ENCODE peak calls at places on chromosomes 12 and 14, in ten cellular contexts. R is COR-L47; G is activated naive CD4-positive, alpha-beta T cell treated with anti-CD3 and anti-CD28 coated beads, Interleukin-2, amount 10 ng/mL, durations not matched to agents 7 days and 5 days; C is posterior cingulate gyrus; S is ACHN; F is heart right ventricle; H is HEK293T; Q is PC-3; D is iPS-NIHi11; W is frontal cortex. E is an unnamed sample.

GRCh38 chr14:101113108-101113612 is 209.6 kb upstream of the RTL1 start:
- DNase-seq in G (no peak), S (no peak), F (no peak), R (no peak), C (no peak), H (no peak), W (no peak), D (no peak), Q (no peak), E (no peak)

GRCh38 chr12:80165741-80166140 is 66.4 kb downstream of the OTOGL start:
- DNase-seq in R (no peak), C (no peak), F (no peak), G (no peak), W (no peak), H (no peak), Q (no peak), D (no peak), S (no peak), E (no peak)

GRCh38 chr14:74140374-74140850 is 55.7 kb downstream of the LIN52 start:
- DNase-seq in H (peak; percentile 54), R (no peak), C (no peak), G (no peak), F (peak; percentile 39), W (no peak), S (no peak), D (no peak), Q (no peak), E (peak; percentile 11)

GRCh38 chr12:29782285-29782820 is 1.4 kb downstream of the TMTC1 start:
- DNase-seq in C (no peak), D (peak; percentile 20), W (peak; percentile 19), Q (peak; percentile 34), F (no peak), R (no peak), H (no peak), G (no peak), S (no peak), E (no peak)

GRCh38 chr14:22811752-22812151 is 3.5 kb downstream of the SLC7A7 start:
- DNase-seq in S (no peak), G (no peak), F (no peak), C (no peak), Q (no peak), H (no peak), R (no peak), W (no peak), D (no peak), E (no peak)

GRCh38 chr12:101414533-101415119 is 7.1 kb upstream of the ARL1 start:
- DNase-seq in H (peak; percentile 45), F (no peak), W (peak; percentile 37), D (peak; percentile 53), R (peak; percentile 41), S (peak; percentile 84), G (peak; percentile 26), Q (peak; percentile 88), C (peak; percentile 18), E (peak; percentile 55)

GRCh38 chr12:67647547-67648305 is 819 bp upstream of the DYRK2 start:
- DNase-seq in F (peak; percentile 78), W (peak; percentile 54), R (peak; percentile 81), G (peak; percentile 68), S (peak; percentile 96), H (peak; percentile 78), Q (peak; percentile 85), D (peak; percentile 85), C (peak; percentile 65), E (peak; percentile 79)

GRCh38 chr12:5524769-5525436 is 93.0 kb downstream of the NTF3 start:
- DNase-seq in C (no peak), H (no peak), R (no peak), D (no peak), G (no peak), Q (no peak), F (no peak), W (no peak), S (no peak), E (no peak)

GRCh38 chr12:113244015-113244983 is 23.0 kb downstream of the TPCN1 start:
- DNase-seq in S (peak; percentile 33), F (peak; percentile 73), G (no peak), C (peak; percentile 74), R (peak; percentile 41), H (no peak), D (no peak), W (peak; percentile 48), Q (peak; percentile 86), E (no peak)

GRCh38 chr12:121123488-121123887 is 9.2 kb upstream of the P2RX7 start:
- DNase-seq in F (no peak), D (no peak), R (no peak), W (no peak), Q (no peak), C (no peak), S (no peak), H (no peak), G (no peak), E (no peak)

GRCh38 chr14:77018785-77019184 is 9.7 kb downstream of the IRF2BPL start:
- DNase-seq in R (no peak), C (no peak), Q (no peak), D (no peak), S (no peak), G (no peak), H (no peak), F (no peak), W (no peak), E (no peak)

GRCh38 chr12:112124918-112125249 is 476 bp upstream of the TRAFD1 start:
- DNase-seq in Q (no peak), R (no peak), G (no peak), F (no peak), D (no peak), S (no peak), W (no peak), C (no peak), H (no peak), E (no peak)

GRCh38 chr12:58923781-58924180 is 3.5 kb upstream of the LRIG3 start:
- DNase-seq in G (no peak), F (no peak), S (no peak), W (no peak), C (no peak), R (no peak), Q (no peak), D (no peak), H (no peak), E (no peak)

GRCh38 chr12:116945901-116946550 is 35.3 kb downstream of the FBXW8 start:
- DNase-seq in F (no peak), S (no peak), Q (no peak), D (no peak), G (no peak), W (no peak), R (no peak), H (no peak), C (no peak), E (no peak)

GRCh38 chr14:99971087-99971928 is 93.9 kb upstream of the EVL start:
- DNase-seq in R (peak; percentile 94), H (peak; percentile 94), Q (peak; percentile 74), C (peak; percentile 77), D (peak; percentile 96), F (peak; percentile 83), S (peak; percentile 81), W (peak; percentile 96), G (peak; percentile 85), E (peak; percentile 89)

GRCh38 chr14:59354666-59355065 is 110.5 kb downstream of the GPR135 start:
- DNase-seq in Q (peak; percentile 83), F (no peak), S (no peak), H (no peak), D (no peak), G (no peak), W (no peak), C (no peak), R (no peak), E (no peak)

GRCh38 chr14:102200690-102201368 is 61.1 kb downstream of the WDR20 start:
- DNase-seq in H (no peak), G (peak; percentile 31), D (no peak), C (no peak), F (no peak), W (no peak), R (no peak), S (no peak), Q (no peak), E (no peak)

GRCh38 chr12:110348431-110349059 is 55.0 kb downstream of the ANAPC7 start:
- DNase-seq in F (no peak), W (no peak), R (no peak), S (no peak), H (no peak), Q (no peak), G (no peak), C (no peak), D (no peak), E (no peak)

GRCh38 chr12:87943666-87944065 is 85.5 kb downstream of the C12orf50 start:
- DNase-seq in H (no peak), S (no peak), D (no peak), C (no peak), R (no peak), Q (no peak), G (no peak), W (no peak), F (no peak), E (no peak)

GRCh38 chr14:100692859-100693558 is 33.7 kb upstream of the DLK1 start:
- DNase-seq in G (no peak), S (peak; percentile 91), D (no peak), C (no peak), R (no peak), W (no peak), F (no peak), Q (peak; percentile 98), H (no peak), E (no peak)

GRCh38 chr14:20415723-20416622 is 2.7 kb upstream of the TEP1 start:
- DNase-seq in G (peak; percentile 52), W (no peak), H (peak; percentile 43), D (peak; percentile 38), Q (peak; percentile 74), F (no peak), S (peak; percentile 63), R (peak; percentile 43), C (no peak), E (no peak)

GRCh38 chr12:114340231-114340630 is 65.7 kb downstream of the TBX5 start:
- DNase-seq in R (no peak), H (no peak), D (no peak), W (no peak), C (no peak), G (no peak), F (no peak), Q (no peak), S (no peak), E (no peak)

GRCh38 chr12:8108808-8109398 is 14.5 kb upstream of the CLEC4A start:
- DNase-seq in F (peak; percentile 60), Q (peak; percentile 81), W (peak; percentile 60), C (peak; percentile 85), S (peak; percentile 86), H (peak; percentile 66), D (peak; percentile 78), G (peak; percentile 90), R (peak; percentile 9), E (peak; percentile 73)